ENCODE peak calls at places on chromosomes 6 and 20, in eight cellular contexts. One of them, this sample, is unnamed.
A peak's percentile ranks its signal among the peaks of the same experiment; 100 is the strongest.

GRCh38 chr6:124882580-124883393 is 79.5 kb upstream of the RNF217 start:
- DNase-seq in GM04504: peak; percentile 38
- DNase-seq in stimulated activated CD4-positive, alpha-beta T cell treated with anti-CD3 and anti-CD28 coated beads, Interleukin-4, amount 100 ng/mL, for 1 hour: no peak
- DNase-seq in ACHN: peak; percentile 16
- DNase-seq in thoracic aorta: no peak
- DNase-seq in AG09309: peak; percentile 43
- DNase-seq in GDM1: no peak
- DNase-seq in heart right ventricle: no peak
- DNase-seq in this sample: no peak

GRCh38 chr20:5470943-5471342 is 154.2 kb upstream of the PROKR2 start:
- DNase-seq in GM04504: no peak
- DNase-seq in stimulated activated CD4-positive, alpha-beta T cell treated with anti-CD3 and anti-CD28 coated beads, Interleukin-4, amount 100 ng/mL, for 1 hour: no peak
- DNase-seq in ACHN: no peak
- DNase-seq in thoracic aorta: no peak
- DNase-seq in AG09309: no peak
- DNase-seq in GDM1: no peak
- DNase-seq in heart right ventricle: no peak
- DNase-seq in this sample: no peak

GRCh38 chr6:22809380-22809779 is 240.0 kb downstream of the HDGFL1 start:
- DNase-seq in GM04504: no peak
- DNase-seq in stimulated activated CD4-positive, alpha-beta T cell treated with anti-CD3 and anti-CD28 coated beads, Interleukin-4, amount 100 ng/mL, for 1 hour: no peak
- DNase-seq in ACHN: no peak
- DNase-seq in thoracic aorta: no peak
- DNase-seq in AG09309: no peak
- DNase-seq in GDM1: no peak
- DNase-seq in heart right ventricle: no peak
- DNase-seq in this sample: no peak

GRCh38 chr6:144115219-144115618 is 19.8 kb upstream of the SF3B5 start:
- DNase-seq in GM04504: no peak
- DNase-seq in stimulated activated CD4-positive, alpha-beta T cell treated with anti-CD3 and anti-CD28 coated beads, Interleukin-4, amount 100 ng/mL, for 1 hour: no peak
- DNase-seq in ACHN: no peak
- DNase-seq in thoracic aorta: no peak
- DNase-seq in AG09309: no peak
- DNase-seq in GDM1: no peak
- DNase-seq in heart right ventricle: no peak
- DNase-seq in this sample: no peak

GRCh38 chr20:16785221-16785620 is 37.1 kb downstream of the OTOR start:
- DNase-seq in GM04504: no peak
- DNase-seq in stimulated activated CD4-positive, alpha-beta T cell treated with anti-CD3 and anti-CD28 coated beads, Interleukin-4, amount 100 ng/mL, for 1 hour: no peak
- DNase-seq in ACHN: no peak
- DNase-seq in thoracic aorta: no peak
- DNase-seq in AG09309: no peak
- DNase-seq in GDM1: no peak
- DNase-seq in heart right ventricle: no peak
- DNase-seq in this sample: no peak

GRCh38 chr6:106334646-106335448 is 9.3 kb upstream of the ATG5 start:
- DNase-seq in GM04504: no peak
- DNase-seq in stimulated activated CD4-positive, alpha-beta T cell treated with anti-CD3 and anti-CD28 coated beads, Interleukin-4, amount 100 ng/mL, for 1 hour: peak; percentile 34
- DNase-seq in ACHN: peak; percentile 60
- DNase-seq in thoracic aorta: no peak
- DNase-seq in AG09309: peak; percentile 13
- DNase-seq in GDM1: peak; percentile 20
- DNase-seq in heart right ventricle: peak; percentile 13
- DNase-seq in this sample: peak; percentile 9

GRCh38 chr6:157494132-157494705 is 113.2 kb downstream of the ZDHHC14 start:
- DNase-seq in GM04504: no peak
- DNase-seq in stimulated activated CD4-positive, alpha-beta T cell treated with anti-CD3 and anti-CD28 coated beads, Interleukin-4, amount 100 ng/mL, for 1 hour: no peak
- DNase-seq in ACHN: no peak
- DNase-seq in thoracic aorta: no peak
- DNase-seq in AG09309: no peak
- DNase-seq in GDM1: no peak
- DNase-seq in heart right ventricle: no peak
- DNase-seq in this sample: no peak

GRCh38 chr6:16751251-16751946 is 9.9 kb downstream of the ATXN1 start:
- DNase-seq in GM04504: peak; percentile 62
- DNase-seq in stimulated activated CD4-positive, alpha-beta T cell treated with anti-CD3 and anti-CD28 coated beads, Interleukin-4, amount 100 ng/mL, for 1 hour: no peak
- DNase-seq in ACHN: no peak
- DNase-seq in thoracic aorta: no peak
- DNase-seq in AG09309: peak; percentile 52
- DNase-seq in GDM1: no peak
- DNase-seq in heart right ventricle: no peak
- DNase-seq in this sample: peak; percentile 76

GRCh38 chr20:46791722-46792416 is 82.4 kb downstream of the SLC2A10 start:
- DNase-seq in GM04504: no peak
- DNase-seq in stimulated activated CD4-positive, alpha-beta T cell treated with anti-CD3 and anti-CD28 coated beads, Interleukin-4, amount 100 ng/mL, for 1 hour: no peak
- DNase-seq in ACHN: no peak
- DNase-seq in thoracic aorta: no peak
- DNase-seq in AG09309: no peak
- DNase-seq in GDM1: no peak
- DNase-seq in heart right ventricle: no peak
- DNase-seq in this sample: no peak

GRCh38 chr6:42251911-42252637 is 34.4 kb upstream of the MRPS10 start:
- DNase-seq in GM04504: no peak
- DNase-seq in stimulated activated CD4-positive, alpha-beta T cell treated with anti-CD3 and anti-CD28 coated beads, Interleukin-4, amount 100 ng/mL, for 1 hour: no peak
- DNase-seq in ACHN: no peak
- DNase-seq in thoracic aorta: no peak
- DNase-seq in AG09309: peak; percentile 47
- DNase-seq in GDM1: no peak
- DNase-seq in heart right ventricle: peak; percentile 84
- DNase-seq in this sample: peak; percentile 7

GRCh38 chr6:56448056-56448455 is 194.6 kb downstream of the DST start:
- DNase-seq in GM04504: no peak
- DNase-seq in stimulated activated CD4-positive, alpha-beta T cell treated with anti-CD3 and anti-CD28 coated beads, Interleukin-4, amount 100 ng/mL, for 1 hour: no peak
- DNase-seq in ACHN: no peak
- DNase-seq in thoracic aorta: no peak
- DNase-seq in AG09309: no peak
- DNase-seq in GDM1: no peak
- DNase-seq in heart right ventricle: no peak
- DNase-seq in this sample: no peak

This sample was measured in BJ.